ENCODE peak calls at places on chromosome 1, in six cellular contexts. One of them, this sample, is unnamed.

GRCh38 chr1:16010837-16011236 is 6.8 kb downstream of the SRARP start:
- DNase-seq in AG04450: no peak
- DNase-seq in fibroblast of pulmonary artery: no peak
- DNase-seq in RKO: no peak
- DNase-seq in HFFc6: no peak
- DNase-seq in activated CD8-positive, alpha-beta memory T cell treated with anti-CD3 and anti-CD28 coated beads for 1 hour: no peak
- DNase-seq in this sample: no peak

GRCh38 chr1:7491089-7491817 is 279.8 kb upstream of the VAMP3 start:
- DNase-seq in RKO: no peak
- DNase-seq in activated CD8-positive, alpha-beta memory T cell treated with anti-CD3 and anti-CD28 coated beads for 1 hour: no peak
- DNase-seq in AG04450: no peak
- DNase-seq in fibroblast of pulmonary artery: peak
- DNase-seq in HFFc6: peak
- DNase-seq in this sample: peak

GRCh38 chr1:106502659-106503058 is 553.8 kb upstream of the PRMT6 start:
- DNase-seq in AG04450: no peak
- DNase-seq in activated CD8-positive, alpha-beta memory T cell treated with anti-CD3 and anti-CD28 coated beads for 1 hour: no peak
- DNase-seq in fibroblast of pulmonary artery: no peak
- DNase-seq in HFFc6: no peak
- DNase-seq in RKO: no peak
- DNase-seq in this sample: no peak

GRCh38 chr1:15168479-15168878 is 14.9 kb downstream of the TMEM51 start:
- DNase-seq in RKO: no peak
- DNase-seq in fibroblast of pulmonary artery: peak
- DNase-seq in activated CD8-positive, alpha-beta memory T cell treated with anti-CD3 and anti-CD28 coated beads for 1 hour: no peak
- DNase-seq in AG04450: peak
- DNase-seq in HFFc6: peak
- DNase-seq in this sample: peak

GRCh38 chr1:43584203-43584602 is 53.5 kb downstream of the PTPRF start:
- DNase-seq in AG04450: no peak
- DNase-seq in HFFc6: no peak
- DNase-seq in fibroblast of pulmonary artery: no peak
- DNase-seq in RKO: no peak
- DNase-seq in activated CD8-positive, alpha-beta memory T cell treated with anti-CD3 and anti-CD28 coated beads for 1 hour: no peak
- DNase-seq in this sample: no peak

GRCh38 chr1:222928212-222928611 is 113.4 kb downstream of the DISP1 start:
- DNase-seq in AG04450: no peak
- DNase-seq in RKO: no peak
- DNase-seq in fibroblast of pulmonary artery: peak
- DNase-seq in activated CD8-positive, alpha-beta memory T cell treated with anti-CD3 and anti-CD28 coated beads for 1 hour: no peak
- DNase-seq in HFFc6: peak
- DNase-seq in this sample: peak

GRCh38 chr1:208654241-208654640 is 410.1 kb upstream of the PLXNA2 start:
- DNase-seq in HFFc6: no peak
- DNase-seq in RKO: peak
- DNase-seq in fibroblast of pulmonary artery: peak
- DNase-seq in activated CD8-positive, alpha-beta memory T cell treated with anti-CD3 and anti-CD28 coated beads for 1 hour: no peak
- DNase-seq in AG04450: no peak
- DNase-seq in this sample: peak

GRCh38 chr1:158149175-158149574 is 31.5 kb upstream of the CD1D start:
- DNase-seq in HFFc6: no peak
- DNase-seq in RKO: no peak
- DNase-seq in AG04450: no peak
- DNase-seq in fibroblast of pulmonary artery: no peak
- DNase-seq in activated CD8-positive, alpha-beta memory T cell treated with anti-CD3 and anti-CD28 coated beads for 1 hour: no peak
- DNase-seq in this sample: no peak

GRCh38 chr1:205515781-205516253 is 11.3 kb downstream of the CDK18 start:
- DNase-seq in RKO: no peak
- DNase-seq in fibroblast of pulmonary artery: peak
- DNase-seq in HFFc6: no peak
- DNase-seq in activated CD8-positive, alpha-beta memory T cell treated with anti-CD3 and anti-CD28 coated beads for 1 hour: no peak
- DNase-seq in AG04450: no peak
- DNase-seq in this sample: no peak

GRCh38 chr1:246961939-246962373 is 30.2 kb upstream of the AHCTF1 start:
- DNase-seq in HFFc6: no peak
- DNase-seq in AG04450: no peak
- DNase-seq in RKO: no peak
- DNase-seq in activated CD8-positive, alpha-beta memory T cell treated with anti-CD3 and anti-CD28 coated beads for 1 hour: no peak
- DNase-seq in fibroblast of pulmonary artery: peak
- DNase-seq in this sample: peak

GRCh38 chr1:53319296-53320101 is 8.4 kb downstream of the LRP8 start:
- DNase-seq in activated CD8-positive, alpha-beta memory T cell treated with anti-CD3 and anti-CD28 coated beads for 1 hour: no peak
- DNase-seq in HFFc6: no peak
- DNase-seq in fibroblast of pulmonary artery: no peak
- DNase-seq in AG04450: no peak
- DNase-seq in RKO: no peak
- DNase-seq in this sample: no peak

GRCh38 chr1:32619701-32620485 is 30.5 kb downstream of the ZBTB8OS start:
- DNase-seq in RKO: peak
- DNase-seq in HFFc6: peak
- DNase-seq in fibroblast of pulmonary artery: peak
- DNase-seq in activated CD8-positive, alpha-beta memory T cell treated with anti-CD3 and anti-CD28 coated beads for 1 hour: no peak
- DNase-seq in AG04450: no peak
- DNase-seq in this sample: peak

GRCh38 chr1:53197301-53198205 is 929 bp downstream of the CPT2 start:
- DNase-seq in HFFc6: no peak
- DNase-seq in fibroblast of pulmonary artery: peak
- DNase-seq in AG04450: no peak
- DNase-seq in activated CD8-positive, alpha-beta memory T cell treated with anti-CD3 and anti-CD28 coated beads for 1 hour: no peak
- DNase-seq in RKO: peak
- DNase-seq in this sample: peak

GRCh38 chr1:24318988-24319863 is at the start of gene GRHL3:
- DNase-seq in fibroblast of pulmonary artery: no peak
- DNase-seq in HFFc6: no peak
- DNase-seq in RKO: no peak
- DNase-seq in AG04450: no peak
- DNase-seq in activated CD8-positive, alpha-beta memory T cell treated with anti-CD3 and anti-CD28 coated beads for 1 hour: no peak
- DNase-seq in this sample: peak

GRCh38 chr1:53639251-53639721 is 99.7 kb downstream of the GLIS1 start:
- DNase-seq in HFFc6: no peak
- DNase-seq in fibroblast of pulmonary artery: no peak
- DNase-seq in AG04450: no peak
- DNase-seq in activated CD8-positive, alpha-beta memory T cell treated with anti-CD3 and anti-CD28 coated beads for 1 hour: no peak
- DNase-seq in RKO: peak
- DNase-seq in this sample: peak

GRCh38 chr1:179781962-179782361 is 38.9 kb downstream of the FAM163A start:
- DNase-seq in activated CD8-positive, alpha-beta memory T cell treated with anti-CD3 and anti-CD28 coated beads for 1 hour: no peak
- DNase-seq in AG04450: peak
- DNase-seq in RKO: no peak
- DNase-seq in fibroblast of pulmonary artery: peak
- DNase-seq in HFFc6: peak
- DNase-seq in this sample: no peak

GRCh38 chr1:167479331-167479979 is 38.9 kb downstream of the CD247 start:
- DNase-seq in fibroblast of pulmonary artery: no peak
- DNase-seq in RKO: no peak
- DNase-seq in AG04450: no peak
- DNase-seq in HFFc6: no peak
- DNase-seq in activated CD8-positive, alpha-beta memory T cell treated with anti-CD3 and anti-CD28 coated beads for 1 hour: no peak
- DNase-seq in this sample: no peak

GRCh38 chr1:109794319-109795132 is 30.8 kb upstream of the EPS8L3 start:
- DNase-seq in AG04450: no peak
- DNase-seq in HFFc6: no peak
- DNase-seq in RKO: no peak
- DNase-seq in activated CD8-positive, alpha-beta memory T cell treated with anti-CD3 and anti-CD28 coated beads for 1 hour: no peak
- DNase-seq in fibroblast of pulmonary artery: no peak
- DNase-seq in this sample: peak

GRCh38 chr1:238233966-238234365 is 343.2 kb upstream of the ZP4 start:
- DNase-seq in activated CD8-positive, alpha-beta memory T cell treated with anti-CD3 and anti-CD28 coated beads for 1 hour: no peak
- DNase-seq in RKO: no peak
- DNase-seq in HFFc6: no peak
- DNase-seq in AG04450: no peak
- DNase-seq in fibroblast of pulmonary artery: no peak
- DNase-seq in this sample: no peak

GRCh38 chr1:184422490-184423233 is 35.8 kb downstream of the C1orf21 start:
- DNase-seq in HFFc6: no peak
- DNase-seq in RKO: no peak
- DNase-seq in AG04450: no peak
- DNase-seq in activated CD8-positive, alpha-beta memory T cell treated with anti-CD3 and anti-CD28 coated beads for 1 hour: no peak
- DNase-seq in fibroblast of pulmonary artery: no peak
- DNase-seq in this sample: no peak